ENCODE peak calls at places on chromosomes 7 and 10, in eight cellular contexts. Q is GM12878, A is SK-N-SH, O is GM23338, S is HepG2, Z is HCT116, B is K562, E is H1. Y is an unnamed sample.

GRCh38 chr7:96786261-96786997 is 76.8 kb upstream of the SEM1 start:
- DNase-seq in Q (no peak), A (peak; percentile 16), O (peak; percentile 79), S (no peak), Z (no peak), B (no peak), E (peak; percentile 50), Y (peak; percentile 6)

GRCh38 chr7:52211930-52212329 is 823.5 kb upstream of the POM121L12 start:
- DNase-seq in Q (no peak), A (no peak), O (no peak), S (no peak), Z (no peak), B (no peak), E (no peak), Y (no peak)

GRCh38 chr10:43610636-43611035 is 4.4 kb downstream of the ZNF485 start:
- DNase-seq in Q (no peak), A (no peak), O (no peak), S (no peak), Z (no peak), B (no peak), E (no peak), Y (no peak)

GRCh38 chr10:28444031-28444430 is 88.9 kb upstream of the WAC start:
- DNase-seq in Q (no peak), A (no peak), O (peak; percentile 35), S (peak; percentile 59), Z (no peak), B (no peak), E (no peak), Y (no peak)

GRCh38 chr7:1555046-1555812 is 776 bp downstream of the TMEM184A start:
- DNase-seq in Q (no peak), A (peak; percentile 74), O (peak; percentile 60), S (peak; percentile 88), Z (no peak), B (peak; percentile 85), E (peak; percentile 60), Y (peak; percentile 28)

GRCh38 chr7:80918909-80919721 is at the start of gene SEMA3C:
- DNase-seq in Q (no peak), A (peak; percentile 99), O (peak; percentile 94), S (peak; percentile 65), Z (peak; percentile 78), B (peak; percentile 57), E (peak; percentile 87), Y (peak; percentile 90)

GRCh38 chr10:30093303-30093967 is 34.0 kb upstream of the JCAD start:
- DNase-seq in Q (no peak), A (no peak), O (no peak), S (peak; percentile 10), Z (no peak), B (no peak), E (no peak), Y (no peak)

GRCh38 chr10:99709480-99710229 is 22.3 kb downstream of the COX15 start:
- DNase-seq in Q (peak; percentile 32), A (no peak), O (peak; percentile 44), S (no peak), Z (no peak), B (peak; percentile 9), E (no peak), Y (no peak)

DNA sequence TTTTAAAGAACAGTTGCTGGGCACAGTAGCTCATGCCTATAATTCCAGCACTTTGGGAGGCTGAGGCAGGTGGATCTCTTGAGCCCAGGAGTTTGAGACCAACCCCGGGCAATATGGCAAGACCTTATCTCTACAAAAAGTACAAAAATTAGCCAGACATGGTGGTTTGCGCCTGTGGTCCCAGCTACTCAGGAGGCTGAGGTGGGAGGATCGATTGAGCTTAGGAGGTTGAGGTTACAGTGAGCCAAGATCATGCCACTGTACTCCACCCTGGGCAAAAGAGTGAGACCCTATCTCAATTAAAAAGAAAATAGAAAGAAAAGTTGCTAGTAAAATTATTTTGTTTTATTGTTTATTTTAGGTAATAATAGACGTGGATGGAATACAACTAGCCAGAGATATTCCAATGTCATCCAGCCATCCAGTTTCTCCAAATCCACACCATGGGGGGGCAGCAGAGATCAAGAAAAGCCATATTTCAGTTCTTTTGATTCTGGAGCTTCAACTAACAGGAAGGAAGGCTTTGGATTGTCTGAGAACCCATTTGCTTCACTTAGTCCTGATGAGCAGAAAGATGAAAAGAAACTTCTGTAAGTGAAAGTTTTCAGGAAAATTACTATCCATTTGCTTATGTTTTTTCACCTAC is 3.0 kb downstream of the NUP42 start:
- DNase-seq in Q (peak; percentile 17), A (peak; percentile 63), O (peak; percentile 29), S (peak; percentile 49), Z (peak; percentile 34), B (peak; percentile 20), E (no peak), Y (peak; percentile 45)
- H3K4me2 ChIP-seq in Q (peak overlapping the region; percentile 60), A (peak overlapping the region; percentile 8), O (no peak overlapping the region), S (no peak overlapping the region), Z (no peak overlapping the region), B (no peak overlapping the region), E (no peak overlapping the region), Y (no peak overlapping the region)

GRCh38 chr7:50307368-50308012 is 3.0 kb downstream of the IKZF1 start:
- DNase-seq in Q (no peak), A (no peak), O (peak; percentile 15), S (no peak), Z (no peak), B (peak; percentile 45), E (no peak), Y (no peak)

GRCh38 chr7:50310361-50310760 is 5.8 kb downstream of the IKZF1 start:
- DNase-seq in Q (no peak), A (no peak), O (no peak), S (no peak), Z (no peak), B (no peak), E (no peak), Y (no peak)

GRCh38 chr7:50308301-50309129 is 4.0 kb downstream of the IKZF1 start:
- DNase-seq in Q (no peak), A (no peak), O (no peak), S (no peak), Z (no peak), B (peak; percentile 41), E (no peak), Y (no peak)

GRCh38 chr7:50309736-50310135 is 5.2 kb downstream of the IKZF1 start:
- DNase-seq in Q (no peak), A (no peak), O (no peak), S (no peak), Z (no peak), B (no peak), E (no peak), Y (no peak)

DNA sequence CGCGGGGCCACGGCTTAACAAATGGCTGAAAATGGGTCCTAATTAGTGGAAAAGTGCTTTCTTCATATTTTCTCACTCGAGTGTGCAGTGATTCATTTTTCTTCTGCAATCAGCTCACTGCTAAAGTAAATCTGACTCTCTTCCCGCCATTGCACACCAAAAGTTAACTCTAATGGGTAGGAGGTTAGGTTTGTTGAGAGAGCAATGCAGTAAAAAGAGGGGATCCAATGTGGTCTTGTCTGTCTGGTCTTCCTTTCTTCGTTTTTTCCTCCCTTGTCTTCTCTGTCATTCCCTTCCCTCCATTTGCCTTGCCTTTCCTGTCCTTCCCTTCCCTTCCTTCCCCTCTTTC is 4.6 kb downstream of the IKZF1 start:
- DNase-seq in Q (no peak), A (no peak), O (no peak), S (no peak), Z (no peak), B (no peak), E (no peak), Y (no peak)
- H3K4me3 ChIP-seq in Q (peak overlapping the region; percentile 71), A (no peak overlapping the region), O (no peak overlapping the region), S (no peak overlapping the region), Z (no peak overlapping the region), B (peak overlapping the region; percentile 70), E (no peak overlapping the region), Y (no peak overlapping the region)

DNA sequence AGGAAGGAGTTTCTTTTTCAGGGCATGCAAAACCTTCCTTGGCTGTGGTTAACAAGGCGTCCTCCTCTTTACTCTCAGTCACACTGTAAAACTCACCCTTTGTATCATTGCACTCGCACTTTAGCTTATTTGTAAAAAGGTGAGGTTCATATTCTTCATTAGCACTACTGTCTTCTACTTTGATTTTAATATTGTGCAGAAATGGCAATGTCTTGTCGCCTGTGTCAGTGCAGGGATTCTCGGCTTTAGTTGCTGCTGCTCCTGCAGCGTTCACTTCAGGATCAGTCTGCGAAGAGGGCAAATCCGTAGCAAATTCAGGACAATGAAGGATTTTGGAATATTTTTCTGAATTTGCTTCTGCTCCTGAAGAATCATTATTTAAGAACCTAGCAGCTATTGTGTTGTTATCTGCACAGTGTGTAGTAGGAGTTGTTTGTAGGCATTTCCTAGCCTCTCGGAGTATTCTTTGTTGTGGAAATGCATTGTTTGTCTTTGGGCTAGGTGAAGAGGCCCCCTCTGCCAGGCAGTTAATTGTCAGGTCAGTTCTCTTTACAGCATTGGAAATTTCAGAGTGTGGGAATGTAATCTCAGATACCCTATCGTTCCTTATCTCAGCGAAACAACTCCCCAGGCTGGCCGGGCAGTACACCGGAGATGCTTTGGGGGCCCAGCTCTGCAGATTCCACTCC is 9.8 kb downstream of the SKIDA1 start:
- DNase-seq in Q (no peak), A (no peak), O (no peak), S (no peak), Z (no peak), B (peak; percentile 20), E (no peak), Y (no peak)
- TF ChIP-seq POLR2AphosphoS5 in Q (no peak), A (no peak), O (peak; percentile 27), S (no peak), Z (no peak), B (no peak), E (no peak), Y (no peak)

GRCh38 chr10:13528138-13528874 is 508 bp downstream of the BEND7 start:
- DNase-seq in Q (no peak), A (peak; percentile 83), O (peak; percentile 49), S (no peak), Z (no peak), B (peak; percentile 39), E (no peak), Y (peak; percentile 29)

GRCh38 chr10:13525683-13526082 is 3.1 kb downstream of the BEND7 start:
- DNase-seq in Q (no peak), A (peak; percentile 23), O (no peak), S (no peak), Z (no peak), B (no peak), E (no peak), Y (no peak)

GRCh38 chr10:13527864-13528137 is 1.0 kb downstream of the BEND7 start:
- DNase-seq in Q (no peak), A (no peak), O (no peak), S (no peak), Z (no peak), B (no peak), E (no peak), Y (peak; percentile 34)

GRCh38 chr10:13528875-13529713 is at the start of gene BEND7:
- DNase-seq in Q (no peak), A (peak; percentile 95), O (peak; percentile 48), S (no peak), Z (no peak), B (peak; percentile 95), E (peak; percentile 55), Y (peak; percentile 24)

DNA sequence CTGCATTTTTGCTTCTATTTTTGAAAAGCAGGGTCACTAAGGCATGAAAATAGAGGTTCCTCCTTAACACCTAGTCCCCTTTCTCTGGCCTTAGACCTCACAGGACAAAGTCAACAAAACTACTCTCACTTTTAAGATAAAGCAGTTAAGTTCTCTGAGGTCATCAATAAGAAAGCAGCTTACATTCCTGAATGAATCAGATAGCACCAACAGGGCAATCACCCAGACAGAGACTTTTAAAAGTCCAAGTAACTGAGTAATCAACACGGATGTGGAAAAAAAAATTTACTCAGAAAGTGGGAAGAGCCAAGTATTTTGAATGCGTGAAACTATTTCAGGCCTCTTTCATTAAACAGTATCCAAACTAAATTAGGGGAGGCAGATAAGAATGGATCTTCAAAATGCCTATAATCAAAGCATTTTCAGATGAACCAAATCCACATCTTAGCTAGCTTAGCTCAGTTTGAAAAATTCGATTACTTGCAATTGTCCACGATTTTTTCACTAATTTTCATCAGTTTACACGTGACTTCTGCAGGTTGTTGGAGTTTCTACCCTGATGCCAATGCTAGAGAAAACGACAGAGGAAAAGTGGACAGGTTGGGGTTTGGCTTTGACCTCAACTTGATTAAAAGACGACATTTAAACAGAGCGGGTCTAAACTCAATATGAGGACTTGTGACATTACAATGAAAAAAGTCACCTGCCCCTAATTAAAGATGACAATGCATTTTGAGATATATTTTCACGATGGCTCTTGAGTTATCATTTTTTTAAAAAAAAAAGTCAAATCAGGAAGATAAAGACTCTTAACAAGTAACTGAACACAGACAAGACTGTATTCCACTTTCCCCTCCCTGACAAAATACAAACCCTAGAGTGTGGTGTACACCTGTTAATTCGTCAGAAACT is 1.6 kb downstream of the BEND7 start:
- DNase-seq in Q (no peak), A (no peak), O (peak; percentile 32), S (peak; percentile 53), Z (peak; percentile 29), B (no peak), E (no peak), Y (peak; percentile 78)
- H3K4me2 ChIP-seq in Q (no peak overlapping the region), A (peak overlapping the region; percentile 77), O (peak overlapping the region; percentile 87), S (peak overlapping the region; percentile 68), Z (peak overlapping the region; percentile 86), B (peak overlapping the region; percentile 66), E (peak overlapping the region; percentile 88), Y (peak overlapping the region; percentile 90)

Y was measured in endothelial cell of umbilical vein.